ENCODE peak calls at places on chromosomes 3 and 15, in five cellular contexts. Q is GM23338; A is activated naive CD8-positive, alpha-beta T cell treated with anti-CD3 and anti-CD28 coated beads, Interleukin-2, amount 50 U/mL, for 24 hours; F is left ventricle myocardium inferior; J is iPS-NIHi11. Z is an unnamed sample.

GRCh38 chr3:42216820-42217416 is 49.1 kb downstream of the CCK start:
- DNase-seq in J (no peak), Q (no peak), A (no peak), F (no peak), Z (no peak)

GRCh38 chr3:71859128-71859519 is 74.2 kb upstream of the PROK2 start:
- DNase-seq in F (no peak), Q (peak), A (no peak), J (peak), Z (no peak)

GRCh38 chr15:44219073-44219472 is 24.0 kb upstream of the FRMD5 start:
- DNase-seq in Q (no peak), J (no peak), F (no peak), A (no peak), Z (no peak)

GRCh38 chr3:133855772-133856171 is 39.9 kb downstream of the RAB6B start:
- DNase-seq in F (no peak), J (no peak), A (no peak), Q (no peak), Z (no peak)

GRCh38 chr15:84715442-84716035 is 400 bp downstream of the SEC11A start:
- DNase-seq in J (no peak), Q (peak), F (no peak), A (peak), Z (peak)

GRCh38 chr3:39000008-39000450 is 51.7 kb downstream of the SCN11A start:
- DNase-seq in A (no peak), J (peak), F (no peak), Q (peak), Z (no peak)

GRCh38 chr3:122767690-122768372 is 25.8 kb downstream of the HSPBAP1 start:
- DNase-seq in Q (no peak), F (no peak), A (no peak), J (no peak), Z (no peak)

GRCh38 chr3:185943363-185944106 is 5.7 kb upstream of the TRA2B start:
- DNase-seq in J (peak), Q (peak), F (peak), A (peak), Z (peak)

GRCh38 chr15:48177383-48177874 is 666 bp downstream of the MYEF2 start:
- DNase-seq in F (no peak), A (peak), J (no peak), Q (peak), Z (no peak)

GRCh38 chr15:32119694-32120330 is 89.5 kb downstream of the CHRNA7 start:
- DNase-seq in Q (no peak), A (no peak), J (no peak), F (no peak), Z (no peak)

GRCh38 chr15:68700395-68701123 is 120.1 kb downstream of the ANP32A start:
- DNase-seq in F (peak), J (peak), A (no peak), Q (peak), Z (no peak)

GRCh38 chr3:53040361-53040820 is 5.5 kb downstream of the SFMBT1 start:
- DNase-seq in A (no peak), J (no peak), Q (no peak), F (no peak), Z (no peak)

GRCh38 chr3:71255498-71255897 is 328.0 kb downstream of the FOXP1 start:
- DNase-seq in F (no peak), J (no peak), A (no peak), Q (no peak), Z (no peak)

GRCh38 chr3:25910997-25911396 is 121.1 kb downstream of the OXSM start:
- DNase-seq in J (peak), F (no peak), Q (peak), A (peak), Z (peak)

GRCh38 chr3:107734317-107734716 is 211.6 kb downstream of the BBX start:
- DNase-seq in A (no peak), F (no peak), J (no peak), Q (no peak), Z (no peak)